ENCODE peak calls at places on chromosome 21, in five cellular contexts. R is RPMI8226; H is erythroblast; J is GDM1; A is CD8-positive, alpha-beta memory T cell. C is an unnamed sample.

GRCh38 chr21:46667735-46668380 is 32.4 kb downstream of the PRMT2 start:
- DNase-seq in R (peak), A (no peak), J (no peak), H (peak), C (peak)

GRCh38 chr21:23101111-23101510 is 2102.9 kb downstream of the NCAM2 start:
- DNase-seq in J (no peak), A (no peak), R (no peak), H (no peak), C (no peak)

GRCh38 chr21:36381841-36382589 is 3.2 kb upstream of the CHAF1B start:
- DNase-seq in H (no peak), R (no peak), A (no peak), J (no peak), C (no peak)

GRCh38 chr21:42806489-42807140 is 72.7 kb downstream of the WDR4 start:
- DNase-seq in R (no peak), H (no peak), A (no peak), J (no peak), C (no peak)

GRCh38 chr21:15754640-15755039 is 24.9 kb downstream of the USP25 start:
- DNase-seq in J (no peak), R (no peak), A (no peak), H (no peak), C (no peak)

GRCh38 chr21:15031790-15032357 is 32.9 kb downstream of the NRIP1 start:
- DNase-seq in J (no peak), A (no peak), R (no peak), H (no peak), C (no peak)

GRCh38 chr21:42195378-42196031 is 23.4 kb upstream of the ABCG1 start:
- DNase-seq in R (no peak), A (no peak), H (no peak), J (no peak), C (no peak)

GRCh38 chr21:26385721-26386120 is 187.4 kb downstream of the CYYR1 start:
- DNase-seq in R (no peak), J (no peak), A (no peak), H (no peak), C (no peak)